ENCODE peak calls at places on chromosomes 13 and 19, in seven cellular contexts. T, V, I, G, O, S and D are unnamed samples.

GRCh38 chr13:75789451-75790197 is 153.5 kb downstream of the LMO7 start:
- DNase-seq in T (no peak), V (no peak), I (no peak), G (no peak), O (no peak), S (peak), D (no peak)

GRCh38 chr13:106350208-106350607 is 185.3 kb downstream of the EFNB2 start:
- DNase-seq in T (no peak), V (no peak), I (peak), G (no peak), O (peak), S (no peak), D (peak)

GRCh38 chr19:34676697-34677385 is at the start of gene SCGB2B2:
- DNase-seq in T (no peak), V (peak), I (no peak), G (no peak), O (no peak), S (peak), D (no peak)

GRCh38 chr13:42148538-42148937 is 100.1 kb downstream of the DGKH start:
- DNase-seq in T (no peak), V (no peak), I (no peak), G (no peak), O (no peak), S (no peak), D (no peak)

GRCh38 chr13:39132286-39132685 is 94.0 kb downstream of the NHLRC3 start:
- DNase-seq in T (no peak), V (no peak), I (no peak), G (no peak), O (peak), S (no peak), D (no peak)

GRCh38 chr19:33868076-33868735 is 71.5 kb downstream of the KCTD15 start:
- DNase-seq in T (no peak), V (no peak), I (peak), G (no peak), O (no peak), S (no peak), D (no peak)

GRCh38 chr19:54470991-54471782 is 1.9 kb downstream of the CDC42EP5 start:
- DNase-seq in T (no peak), V (no peak), I (peak), G (peak), O (peak), S (no peak), D (peak)

GRCh38 chr13:51070005-51070649 is 40.9 kb downstream of the C13orf42 start:
- DNase-seq in T (peak), V (peak), I (peak), G (peak), O (peak), S (peak), D (peak)

GRCh38 chr13:20526664-20527063 is 1.0 kb upstream of the CRYL1 start:
- DNase-seq in T (no peak), V (no peak), I (no peak), G (no peak), O (no peak), S (no peak), D (no peak)

GRCh38 chr19:42254083-42254849 is 662 bp downstream of the ERF start:
- DNase-seq in T (peak), V (no peak), I (peak), G (peak), O (peak), S (peak), D (peak)

GRCh38 chr19:18274776-18275356 is 614 bp upstream of the IQCN start:
- DNase-seq in T (no peak), V (no peak), I (peak), G (peak), O (peak), S (peak), D (peak)

GRCh38 chr19:17671906-17672305 is 16.2 kb downstream of the UNC13A start:
- DNase-seq in T (no peak), V (no peak), I (no peak), G (no peak), O (peak), S (no peak), D (no peak)

GRCh38 chr13:110637747-110638146 is 22.4 kb downstream of the NAXD start:
- DNase-seq in T (no peak), V (no peak), I (no peak), G (no peak), O (no peak), S (no peak), D (no peak)

GRCh38 chr13:114016321-114017027 is 42.6 kb upstream of the C13orf46 start:
- DNase-seq in T (no peak), V (no peak), I (no peak), G (no peak), O (no peak), S (no peak), D (no peak)

GRCh38 chr19:11405846-11406643 is 13.1 kb downstream of the RGL3 start:
- DNase-seq in T (no peak), V (no peak), I (no peak), G (no peak), O (no peak), S (no peak), D (no peak)

GRCh38 chr19:55694241-55694655 is 19.2 kb downstream of the EPN1 start:
- DNase-seq in T (no peak), V (no peak), I (no peak), G (no peak), O (no peak), S (no peak), D (peak)

GRCh38 chr13:56932104-56932503 is 208.6 kb upstream of the PRR20A start:
- DNase-seq in T (no peak), V (no peak), I (no peak), G (no peak), O (no peak), S (no peak), D (no peak)

GRCh38 chr13:82847595-82847994 is 1034.7 kb downstream of the SLITRK1 start:
- DNase-seq in T (no peak), V (no peak), I (no peak), G (no peak), O (peak), S (no peak), D (no peak)

GRCh38 chr13:110123041-110123809 is 183.7 kb downstream of the COL4A1 start:
- DNase-seq in T (no peak), V (no peak), I (no peak), G (no peak), O (peak), S (no peak), D (no peak)

GRCh38 chr13:27298849-27299248 is 28.2 kb downstream of the RASL11A start:
- DNase-seq in T (no peak), V (no peak), I (no peak), G (no peak), O (no peak), S (no peak), D (no peak)